ENCODE peak calls at places on chromosomes 13 and 19, in nine cellular contexts. Q, S, Y, G, B, R, E, V and W are unnamed samples.

GRCh38 chr13:79880820-79881219 is 399.9 kb downstream of the NDFIP2 start:
- DNase-seq in S (peak), Q (no peak), Y (no peak), G (no peak), E (no peak), R (no peak), V (no peak), B (no peak), W (no peak)

GRCh38 chr13:44904982-44905381 is 84.3 kb downstream of the NUFIP1 start:
- DNase-seq in G (no peak), Y (no peak), V (peak), R (no peak), B (peak), S (no peak), Q (no peak), E (no peak), W (no peak)

GRCh38 chr19:42125536-42125935 is 6.7 kb downstream of the POU2F2 start:
- DNase-seq in Y (no peak), V (no peak), R (no peak), E (no peak), Q (no peak), B (no peak), S (no peak), G (no peak), W (no peak)

GRCh38 chr13:50527612-50528509 is 315.6 kb downstream of the DLEU7 start:
- DNase-seq in G (no peak), B (no peak), R (peak), E (no peak), Y (no peak), S (no peak), Q (no peak), V (no peak), W (peak)

GRCh38 chr19:48249502-48250014 is 6.2 kb downstream of the CARD8 start:
- DNase-seq in Y (no peak), R (peak), E (no peak), B (no peak), V (no peak), S (peak), Q (no peak), G (no peak), W (peak)

GRCh38 chr13:33169273-33169980 is 116.1 kb downstream of the STARD13 start:
- DNase-seq in G (no peak), Q (no peak), S (peak), R (no peak), V (peak), E (no peak), B (peak), Y (no peak), W (no peak)

GRCh38 chr13:66635526-66635925 is 594.6 kb downstream of the PCDH9 start:
- DNase-seq in E (no peak), V (peak), S (no peak), Y (no peak), R (no peak), Q (no peak), B (peak), G (no peak), W (no peak)

GRCh38 chr13:111228262-111229144 is 91.9 kb upstream of the TEX29 start:
- DNase-seq in G (no peak), V (no peak), Q (no peak), E (no peak), Y (no peak), B (no peak), S (no peak), R (no peak), W (no peak)

GRCh38 chr13:84997858-84998257 is 801.4 kb downstream of the SLITRK6 start:
- DNase-seq in Y (no peak), G (no peak), E (no peak), R (no peak), S (no peak), Q (no peak), V (no peak), B (no peak), W (no peak)

GRCh38 chr19:14770944-14771839 is 7.2 kb downstream of the ADGRE2 start:
- DNase-seq in Y (no peak), S (no peak), V (no peak), G (no peak), Q (no peak), R (no peak), B (no peak), E (no peak), W (no peak)

GRCh38 chr19:5138606-5139594 is 170.0 kb downstream of the KDM4B start:
- DNase-seq in R (peak), V (peak), S (peak), B (no peak), G (no peak), Y (no peak), Q (no peak), E (no peak), W (no peak)

GRCh38 chr19:56091751-56092546 is 29.1 kb downstream of the ZNF787 start:
- DNase-seq in G (no peak), Y (no peak), R (no peak), B (no peak), V (no peak), Q (peak), S (no peak), E (peak), W (peak)

GRCh38 chr19:40804783-40805242 is 5.8 kb downstream of the EGLN2 start:
- DNase-seq in Q (no peak), Y (no peak), S (peak), R (no peak), B (no peak), E (no peak), V (no peak), G (no peak), W (no peak)

GRCh38 chr13:84405286-84405685 is 523.0 kb upstream of the SLITRK1 start:
- DNase-seq in B (peak), E (no peak), Q (no peak), S (no peak), R (no peak), V (no peak), G (no peak), Y (no peak), W (no peak)

GRCh38 chr13:97849305-97849704 is 104.2 kb upstream of the IPO5 start:
- DNase-seq in B (peak), R (peak), S (peak), V (peak), G (no peak), Y (no peak), Q (no peak), E (peak), W (peak)

GRCh38 chr13:84983321-84983720 is 815.9 kb downstream of the SLITRK6 start:
- DNase-seq in E (no peak), Q (no peak), S (no peak), V (no peak), B (no peak), R (no peak), G (no peak), Y (no peak), W (no peak)

GRCh38 chr19:14096272-14096992 is 5.9 kb upstream of the SAMD1 start:
- DNase-seq in E (no peak), Q (no peak), V (no peak), R (no peak), B (no peak), S (no peak), G (no peak), Y (no peak), W (no peak)

GRCh38 chr19:44807652-44808462 is 1.0 kb upstream of the BCAM start:
- DNase-seq in R (no peak), B (peak), E (no peak), Q (peak), V (peak), G (peak), S (peak), Y (no peak), W (no peak)

GRCh38 chr13:105979586-105979985 is 555.9 kb downstream of the EFNB2 start:
- DNase-seq in Q (no peak), G (no peak), V (no peak), S (no peak), Y (no peak), E (no peak), R (no peak), B (no peak), W (no peak)

GRCh38 chr13:89554801-89555200 is 1792.7 kb upstream of the MIR17HG start:
- DNase-seq in V (no peak), S (no peak), E (no peak), R (no peak), G (no peak), B (no peak), Y (no peak), Q (peak), W (no peak)

GRCh38 chr19:10861118-10861651 is 10.2 kb upstream of the CARM1 start:
- DNase-seq in G (peak), S (peak), Y (no peak), B (no peak), Q (no peak), E (no peak), R (peak), V (peak), W (no peak)